ENCODE peak calls at places on chromosomes 5 and 9, in nine cellular contexts. One of them, this sample, is unnamed.

GRCh38 chr9:108800632-108801099 is 55.1 kb downstream of the ACTL7B start:
- DNase-seq in activated CD4-positive, alpha-beta T cell treated with anti-CD3 and anti-CD28 coated beads, Interleukin-2, amount 50 U/mL, for 48 hours: no peak
- DNase-seq in GM03348: no peak
- DNase-seq in Peyer's patch: no peak
- DNase-seq in NCI-H1092 treated with DMSO at 0.1 percent for 48 hours: no peak
- DNase-seq in activated T-helper 1 cell treated with anti-CD3 and anti-CD28 coated beads, Interleukin-2, amount 50 U/mL, for 16 hours: no peak
- DNase-seq in stimulated activated CD4-positive, alpha-beta T cell treated with anti-CD3 and anti-CD28 coated beads, Interleukin-12 subunit alpha, Interleukin-12 subunit beta, amount 100 ng/mL, for 4 hours: no peak
- DNase-seq in MM.1S: no peak
- DNase-seq in cardiac septum: no peak
- DNase-seq in this sample: no peak

GRCh38 chr5:33975846-33976245 is 8.6 kb downstream of the SLC45A2 start:
- DNase-seq in activated CD4-positive, alpha-beta T cell treated with anti-CD3 and anti-CD28 coated beads, Interleukin-2, amount 50 U/mL, for 48 hours: no peak
- DNase-seq in GM03348: peak
- DNase-seq in Peyer's patch: no peak
- DNase-seq in NCI-H1092 treated with DMSO at 0.1 percent for 48 hours: no peak
- DNase-seq in activated T-helper 1 cell treated with anti-CD3 and anti-CD28 coated beads, Interleukin-2, amount 50 U/mL, for 16 hours: no peak
- DNase-seq in stimulated activated CD4-positive, alpha-beta T cell treated with anti-CD3 and anti-CD28 coated beads, Interleukin-12 subunit alpha, Interleukin-12 subunit beta, amount 100 ng/mL, for 4 hours: no peak
- DNase-seq in MM.1S: no peak
- DNase-seq in cardiac septum: no peak
- DNase-seq in this sample: no peak

GRCh38 chr5:79416499-79416898 is 97.4 kb downstream of the HOMER1 start:
- DNase-seq in activated CD4-positive, alpha-beta T cell treated with anti-CD3 and anti-CD28 coated beads, Interleukin-2, amount 50 U/mL, for 48 hours: no peak
- DNase-seq in GM03348: peak
- DNase-seq in Peyer's patch: no peak
- DNase-seq in NCI-H1092 treated with DMSO at 0.1 percent for 48 hours: no peak
- DNase-seq in activated T-helper 1 cell treated with anti-CD3 and anti-CD28 coated beads, Interleukin-2, amount 50 U/mL, for 16 hours: no peak
- DNase-seq in stimulated activated CD4-positive, alpha-beta T cell treated with anti-CD3 and anti-CD28 coated beads, Interleukin-12 subunit alpha, Interleukin-12 subunit beta, amount 100 ng/mL, for 4 hours: no peak
- DNase-seq in MM.1S: peak
- DNase-seq in cardiac septum: no peak
- DNase-seq in this sample: no peak

GRCh38 chr5:42756630-42757601 is at the start of gene CCDC152:
- DNase-seq in activated CD4-positive, alpha-beta T cell treated with anti-CD3 and anti-CD28 coated beads, Interleukin-2, amount 50 U/mL, for 48 hours: peak
- DNase-seq in GM03348: peak
- DNase-seq in Peyer's patch: peak
- DNase-seq in NCI-H1092 treated with DMSO at 0.1 percent for 48 hours: no peak
- DNase-seq in activated T-helper 1 cell treated with anti-CD3 and anti-CD28 coated beads, Interleukin-2, amount 50 U/mL, for 16 hours: peak
- DNase-seq in stimulated activated CD4-positive, alpha-beta T cell treated with anti-CD3 and anti-CD28 coated beads, Interleukin-12 subunit alpha, Interleukin-12 subunit beta, amount 100 ng/mL, for 4 hours: peak
- DNase-seq in MM.1S: no peak
- DNase-seq in cardiac septum: peak
- DNase-seq in this sample: no peak

GRCh38 chr5:90528704-90529233 is 615 bp downstream of the LYSMD3 start:
- DNase-seq in activated CD4-positive, alpha-beta T cell treated with anti-CD3 and anti-CD28 coated beads, Interleukin-2, amount 50 U/mL, for 48 hours: peak
- DNase-seq in GM03348: peak
- DNase-seq in Peyer's patch: no peak
- DNase-seq in NCI-H1092 treated with DMSO at 0.1 percent for 48 hours: no peak
- DNase-seq in activated T-helper 1 cell treated with anti-CD3 and anti-CD28 coated beads, Interleukin-2, amount 50 U/mL, for 16 hours: no peak
- DNase-seq in stimulated activated CD4-positive, alpha-beta T cell treated with anti-CD3 and anti-CD28 coated beads, Interleukin-12 subunit alpha, Interleukin-12 subunit beta, amount 100 ng/mL, for 4 hours: no peak
- DNase-seq in MM.1S: peak
- DNase-seq in cardiac septum: no peak
- DNase-seq in this sample: no peak

GRCh38 chr5:6349387-6349786 is 29.0 kb downstream of the MED10 start:
- DNase-seq in activated CD4-positive, alpha-beta T cell treated with anti-CD3 and anti-CD28 coated beads, Interleukin-2, amount 50 U/mL, for 48 hours: no peak
- DNase-seq in GM03348: no peak
- DNase-seq in Peyer's patch: peak
- DNase-seq in NCI-H1092 treated with DMSO at 0.1 percent for 48 hours: no peak
- DNase-seq in activated T-helper 1 cell treated with anti-CD3 and anti-CD28 coated beads, Interleukin-2, amount 50 U/mL, for 16 hours: no peak
- DNase-seq in stimulated activated CD4-positive, alpha-beta T cell treated with anti-CD3 and anti-CD28 coated beads, Interleukin-12 subunit alpha, Interleukin-12 subunit beta, amount 100 ng/mL, for 4 hours: no peak
- DNase-seq in MM.1S: no peak
- DNase-seq in cardiac septum: no peak
- DNase-seq in this sample: no peak

GRCh38 chr5:111478266-111478665 is 34.1 kb downstream of the STARD4 start:
- DNase-seq in activated CD4-positive, alpha-beta T cell treated with anti-CD3 and anti-CD28 coated beads, Interleukin-2, amount 50 U/mL, for 48 hours: no peak
- DNase-seq in GM03348: peak
- DNase-seq in Peyer's patch: no peak
- DNase-seq in NCI-H1092 treated with DMSO at 0.1 percent for 48 hours: peak
- DNase-seq in activated T-helper 1 cell treated with anti-CD3 and anti-CD28 coated beads, Interleukin-2, amount 50 U/mL, for 16 hours: no peak
- DNase-seq in stimulated activated CD4-positive, alpha-beta T cell treated with anti-CD3 and anti-CD28 coated beads, Interleukin-12 subunit alpha, Interleukin-12 subunit beta, amount 100 ng/mL, for 4 hours: no peak
- DNase-seq in MM.1S: no peak
- DNase-seq in cardiac septum: no peak
- DNase-seq in this sample: no peak

GRCh38 chr9:137114613-137115393 is at the start of gene DPP7:
- DNase-seq in activated CD4-positive, alpha-beta T cell treated with anti-CD3 and anti-CD28 coated beads, Interleukin-2, amount 50 U/mL, for 48 hours: peak
- DNase-seq in GM03348: peak
- DNase-seq in Peyer's patch: peak
- DNase-seq in NCI-H1092 treated with DMSO at 0.1 percent for 48 hours: peak
- DNase-seq in activated T-helper 1 cell treated with anti-CD3 and anti-CD28 coated beads, Interleukin-2, amount 50 U/mL, for 16 hours: peak
- DNase-seq in stimulated activated CD4-positive, alpha-beta T cell treated with anti-CD3 and anti-CD28 coated beads, Interleukin-12 subunit alpha, Interleukin-12 subunit beta, amount 100 ng/mL, for 4 hours: peak
- DNase-seq in MM.1S: peak
- DNase-seq in cardiac septum: peak
- DNase-seq in this sample: no peak

GRCh38 chr5:59819806-59820205 is 73.7 kb downstream of the PDE4D start:
- DNase-seq in activated CD4-positive, alpha-beta T cell treated with anti-CD3 and anti-CD28 coated beads, Interleukin-2, amount 50 U/mL, for 48 hours: no peak
- DNase-seq in GM03348: no peak
- DNase-seq in Peyer's patch: no peak
- DNase-seq in NCI-H1092 treated with DMSO at 0.1 percent for 48 hours: no peak
- DNase-seq in activated T-helper 1 cell treated with anti-CD3 and anti-CD28 coated beads, Interleukin-2, amount 50 U/mL, for 16 hours: no peak
- DNase-seq in stimulated activated CD4-positive, alpha-beta T cell treated with anti-CD3 and anti-CD28 coated beads, Interleukin-12 subunit alpha, Interleukin-12 subunit beta, amount 100 ng/mL, for 4 hours: no peak
- DNase-seq in MM.1S: no peak
- DNase-seq in cardiac septum: no peak
- DNase-seq in this sample: no peak

GRCh38 chr5:6117212-6117611 is 261.1 kb downstream of the MED10 start:
- DNase-seq in activated CD4-positive, alpha-beta T cell treated with anti-CD3 and anti-CD28 coated beads, Interleukin-2, amount 50 U/mL, for 48 hours: no peak
- DNase-seq in GM03348: no peak
- DNase-seq in Peyer's patch: no peak
- DNase-seq in NCI-H1092 treated with DMSO at 0.1 percent for 48 hours: no peak
- DNase-seq in activated T-helper 1 cell treated with anti-CD3 and anti-CD28 coated beads, Interleukin-2, amount 50 U/mL, for 16 hours: no peak
- DNase-seq in stimulated activated CD4-positive, alpha-beta T cell treated with anti-CD3 and anti-CD28 coated beads, Interleukin-12 subunit alpha, Interleukin-12 subunit beta, amount 100 ng/mL, for 4 hours: no peak
- DNase-seq in MM.1S: no peak
- DNase-seq in cardiac septum: no peak
- DNase-seq in this sample: no peak

GRCh38 chr9:84068872-84069271 is 88.3 kb downstream of the RMI1 start:
- DNase-seq in activated CD4-positive, alpha-beta T cell treated with anti-CD3 and anti-CD28 coated beads, Interleukin-2, amount 50 U/mL, for 48 hours: no peak
- DNase-seq in GM03348: no peak
- DNase-seq in Peyer's patch: no peak
- DNase-seq in NCI-H1092 treated with DMSO at 0.1 percent for 48 hours: no peak
- DNase-seq in activated T-helper 1 cell treated with anti-CD3 and anti-CD28 coated beads, Interleukin-2, amount 50 U/mL, for 16 hours: no peak
- DNase-seq in stimulated activated CD4-positive, alpha-beta T cell treated with anti-CD3 and anti-CD28 coated beads, Interleukin-12 subunit alpha, Interleukin-12 subunit beta, amount 100 ng/mL, for 4 hours: no peak
- DNase-seq in MM.1S: no peak
- DNase-seq in cardiac septum: no peak
- DNase-seq in this sample: no peak

GRCh38 chr5:13816126-13816525 is 128.4 kb downstream of the DNAH5 start:
- DNase-seq in activated CD4-positive, alpha-beta T cell treated with anti-CD3 and anti-CD28 coated beads, Interleukin-2, amount 50 U/mL, for 48 hours: no peak
- DNase-seq in GM03348: no peak
- DNase-seq in Peyer's patch: no peak
- DNase-seq in NCI-H1092 treated with DMSO at 0.1 percent for 48 hours: no peak
- DNase-seq in activated T-helper 1 cell treated with anti-CD3 and anti-CD28 coated beads, Interleukin-2, amount 50 U/mL, for 16 hours: no peak
- DNase-seq in stimulated activated CD4-positive, alpha-beta T cell treated with anti-CD3 and anti-CD28 coated beads, Interleukin-12 subunit alpha, Interleukin-12 subunit beta, amount 100 ng/mL, for 4 hours: no peak
- DNase-seq in MM.1S: no peak
- DNase-seq in cardiac septum: no peak
- DNase-seq in this sample: no peak

GRCh38 chr9:21770877-21771560 is 31.4 kb upstream of the MTAP start:
- DNase-seq in activated CD4-positive, alpha-beta T cell treated with anti-CD3 and anti-CD28 coated beads, Interleukin-2, amount 50 U/mL, for 48 hours: no peak
- DNase-seq in GM03348: peak
- DNase-seq in Peyer's patch: no peak
- DNase-seq in NCI-H1092 treated with DMSO at 0.1 percent for 48 hours: no peak
- DNase-seq in activated T-helper 1 cell treated with anti-CD3 and anti-CD28 coated beads, Interleukin-2, amount 50 U/mL, for 16 hours: no peak
- DNase-seq in stimulated activated CD4-positive, alpha-beta T cell treated with anti-CD3 and anti-CD28 coated beads, Interleukin-12 subunit alpha, Interleukin-12 subunit beta, amount 100 ng/mL, for 4 hours: no peak
- DNase-seq in MM.1S: no peak
- DNase-seq in cardiac septum: no peak
- DNase-seq in this sample: no peak